ENCODE peak calls at places on chromosomes 5 and 9, in four cellular contexts. V, S, K and I are unnamed samples.

GRCh38 chr9:86500667-86501435 is 146.6 kb upstream of the TUT7 start:
- DNase-seq in V (no peak), K (no peak), S (no peak), I (no peak)

GRCh38 chr5:73274870-73275756 is 102.1 kb downstream of the TMEM174 start:
- DNase-seq in K (no peak), S (no peak), V (no peak), I (no peak)

GRCh38 chr5:9265391-9266287 is 280.2 kb downstream of the SEMA5A start:
- DNase-seq in S (peak; percentile 29), V (no peak), K (no peak), I (no peak)

GRCh38 chr9:137138701-137139467 is at the start of gene GRIN1:
- DNase-seq in S (no peak), K (peak; percentile 84), V (no peak), I (no peak)

GRCh38 chr9:36137392-36138004 is 965 bp downstream of the GLIPR2 start:
- DNase-seq in K (no peak), S (no peak), V (no peak), I (no peak)

GRCh38 chr9:18208166-18209059 is 265.5 kb upstream of the ADAMTSL1 start:
- DNase-seq in K (no peak), S (peak; percentile 46), V (peak; percentile 59), I (no peak)

GRCh38 chr5:4700082-4700481 is 440.0 kb upstream of the ADAMTS16 start:
- DNase-seq in S (peak; percentile 25), V (peak; percentile 4), K (peak; percentile 14), I (no peak)

GRCh38 chr9:113505963-113506624 is 42.6 kb downstream of the RGS3 start:
- DNase-seq in K (no peak), S (no peak), V (no peak), I (no peak)

GRCh38 chr9:34498511-34498910 is 24.3 kb downstream of the ENHO start:
- DNase-seq in K (no peak), V (no peak), S (no peak), I (no peak)

GRCh38 chr5:136374003-136374402 is 8.7 kb upstream of the TRPC7 start:
- DNase-seq in V (peak; percentile 13), S (no peak), K (no peak), I (no peak)

GRCh38 chr5:60993425-60993824 is 48.4 kb downstream of the NDUFAF2 start:
- DNase-seq in K (no peak), S (no peak), V (no peak), I (peak; percentile 6)

GRCh38 chr5:108625654-108626053 is 122.0 kb upstream of the FER start:
- DNase-seq in V (no peak), S (no peak), K (no peak), I (no peak)

GRCh38 chr9:131382850-131383729 is 10.8 kb upstream of the PRRC2B start:
- DNase-seq in K (peak; percentile 7), S (no peak), V (peak; percentile 68), I (no peak)

GRCh38 chr9:16950051-16950450 is 79.6 kb upstream of the BNC2 start:
- DNase-seq in K (no peak), S (no peak), V (no peak), I (no peak)

GRCh38 chr9:6184749-6185645 is 30.6 kb upstream of the IL33 start:
- DNase-seq in S (no peak), V (no peak), K (no peak), I (no peak)

GRCh38 chr5:143889986-143890385 is 78.0 kb downstream of the HMHB1 start:
- DNase-seq in S (no peak), V (no peak), K (no peak), I (no peak)

GRCh38 chr5:72452515-72453259 is 54.5 kb downstream of the ZNF366 start:
- DNase-seq in V (no peak), K (no peak), S (no peak), I (peak; percentile 7)

GRCh38 chr9:113131689-113132151 is 19.1 kb upstream of the SLC31A2 start:
- DNase-seq in S (no peak), K (no peak), V (no peak), I (no peak)

GRCh38 chr5:79030663-79031480 is 38.6 kb downstream of the DMGDH start:
- DNase-seq in V (peak; percentile 92), K (no peak), S (no peak), I (no peak)

GRCh38 chr5:132138260-132138659 is 64.7 kb downstream of the CSF2 start:
- DNase-seq in V (no peak), K (no peak), S (no peak), I (no peak)

GRCh38 chr9:100428871-100429654 is 2.1 kb downstream of the MSANTD3 start:
- DNase-seq in S (no peak), K (no peak), V (peak; percentile 89), I (peak; percentile 83)

GRCh38 chr5:760363-761205 is 23.9 kb downstream of the ZDHHC11B start:
- DNase-seq in K (no peak), V (no peak), S (no peak), I (no peak)

GRCh38 chr5:24363789-24364534 is 280.8 kb downstream of the CDH10 start:
- DNase-seq in S (no peak), V (no peak), K (no peak), I (no peak)

GRCh38 chr5:54942064-54942778 is 43.2 kb downstream of the ESM1 start:
- DNase-seq in V (no peak), S (no peak), K (no peak), I (no peak)
- TF ChIP-seq FOSL1 in V (no peak), S (no peak), K (no peak), I (no peak)

DNA sequence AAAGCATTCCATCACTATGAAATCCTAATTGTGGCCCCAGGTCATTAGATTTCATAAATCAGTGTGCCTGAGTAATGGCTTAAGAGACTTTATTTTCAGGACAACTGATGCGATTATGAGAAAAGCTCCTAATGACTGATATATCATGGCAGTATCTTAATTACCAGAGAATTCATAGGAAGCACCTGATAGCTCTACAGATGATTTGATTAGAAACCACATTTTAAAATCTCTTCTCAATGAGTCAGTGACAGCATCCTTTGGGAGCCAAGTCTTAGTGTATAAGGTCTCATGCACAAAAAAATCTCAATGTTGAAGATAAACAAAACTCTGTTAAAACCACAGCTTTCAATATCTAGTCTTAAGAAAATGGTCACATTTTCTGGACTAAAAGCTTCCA is 613.7 kb upstream of the KLF4 start:
- DNase-seq in V (no peak), K (no peak), S (no peak), I (no peak)
- TF ChIP-seq CEBPB in V (no peak), K (no peak), S (no peak), I (no peak)

GRCh38 chr9:19271081-19271480 is 40.6 kb downstream of the DENND4C start:
- DNase-seq in S (no peak), K (no peak), V (no peak), I (no peak)
- TF ChIP-seq FOSL1 in S (no peak), K (no peak), V (no peak), I (no peak)

GRCh38 chr5:127561254-127561653 is 43.8 kb downstream of the PRRC1 start:
- DNase-seq in K (no peak), V (no peak), S (no peak), I (no peak)
- TF ChIP-seq CEBPB in K (no peak), V (no peak), S (no peak), I (no peak)

DNA sequence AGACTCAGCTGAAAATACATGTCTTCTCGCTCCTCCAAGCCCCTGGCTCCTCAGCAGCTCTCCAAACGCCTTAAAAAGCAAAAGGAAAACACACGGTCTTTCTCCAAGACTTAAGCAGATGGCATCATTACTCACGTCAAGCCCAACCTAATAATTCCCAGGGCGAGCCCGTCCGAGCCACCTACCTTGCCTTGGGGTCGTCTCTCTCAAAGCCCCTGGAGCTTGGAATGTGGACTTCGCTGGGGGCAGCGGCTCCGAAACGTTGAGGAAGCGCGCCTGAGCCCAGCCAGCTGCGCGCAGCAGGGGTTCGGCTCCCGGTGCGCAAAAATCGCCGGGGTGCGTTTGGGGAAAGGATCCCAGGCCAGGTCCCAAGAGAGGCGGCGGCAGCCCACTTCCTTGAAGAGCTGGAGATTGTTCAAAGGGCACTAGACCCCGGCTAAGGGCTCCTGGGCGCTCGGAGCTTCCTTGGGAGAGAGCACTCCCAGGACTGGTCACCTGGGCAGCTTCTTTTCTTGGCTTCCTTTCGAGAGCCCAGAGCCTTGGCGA is 395 bp downstream of the DRD1 start:
- DNase-seq in V (no peak), S (no peak), K (no peak), I (no peak)
- TF ChIP-seq FOSL1 in V (no peak), S (no peak), K (no peak), I (no peak)

DNA sequence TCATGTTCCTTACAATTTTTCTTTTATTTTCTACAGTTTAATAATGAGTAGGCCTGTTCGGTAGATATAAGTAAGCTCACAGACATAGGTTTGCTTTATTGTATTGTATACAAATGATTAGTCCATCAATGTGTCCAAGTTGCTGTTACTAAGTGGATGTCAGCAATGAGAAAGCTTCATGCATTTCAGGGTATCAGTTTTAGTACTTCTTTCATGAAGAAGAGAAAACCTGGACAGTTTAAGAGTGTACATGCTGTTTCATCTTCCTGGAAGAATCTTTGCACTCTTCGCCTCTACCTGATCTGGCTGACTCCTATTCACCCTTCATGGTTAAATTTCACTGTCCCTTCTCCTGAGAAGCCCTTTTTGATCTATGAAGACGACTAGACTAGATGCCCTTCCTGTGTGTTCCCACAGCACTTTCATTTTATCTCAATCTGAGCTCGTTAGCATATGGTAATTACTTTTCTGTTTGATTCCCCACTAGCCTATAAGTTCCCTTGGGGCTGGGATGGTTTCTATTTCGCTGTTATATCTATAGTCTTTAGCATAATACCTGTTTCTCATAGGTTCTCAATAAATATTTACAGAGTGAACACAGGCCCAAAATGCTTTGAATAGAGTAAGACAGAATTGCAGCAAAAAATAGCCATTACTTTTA is 70.7 kb downstream of the CETN3 start:
- DNase-seq in V (no peak), S (no peak), K (no peak), I (no peak)
- TF ChIP-seq CEBPB in V (no peak), S (no peak), K (no peak), I (no peak)

GRCh38 chr5:171433952-171434676 is 14.7 kb downstream of the FGF18 start:
- DNase-seq in S (no peak), K (no peak), V (no peak), I (no peak)

GRCh38 chr5:171433352-171433698 is 13.9 kb downstream of the FGF18 start:
- DNase-seq in S (no peak), V (no peak), K (peak; percentile 26), I (no peak)

GRCh38 chr5:171431251-171431777 is 11.9 kb downstream of the FGF18 start:
- DNase-seq in K (no peak), V (no peak), S (no peak), I (no peak)

GRCh38 chr5:171432076-171432475 is 12.6 kb downstream of the FGF18 start:
- DNase-seq in K (no peak), S (no peak), V (no peak), I (no peak)

DNA sequence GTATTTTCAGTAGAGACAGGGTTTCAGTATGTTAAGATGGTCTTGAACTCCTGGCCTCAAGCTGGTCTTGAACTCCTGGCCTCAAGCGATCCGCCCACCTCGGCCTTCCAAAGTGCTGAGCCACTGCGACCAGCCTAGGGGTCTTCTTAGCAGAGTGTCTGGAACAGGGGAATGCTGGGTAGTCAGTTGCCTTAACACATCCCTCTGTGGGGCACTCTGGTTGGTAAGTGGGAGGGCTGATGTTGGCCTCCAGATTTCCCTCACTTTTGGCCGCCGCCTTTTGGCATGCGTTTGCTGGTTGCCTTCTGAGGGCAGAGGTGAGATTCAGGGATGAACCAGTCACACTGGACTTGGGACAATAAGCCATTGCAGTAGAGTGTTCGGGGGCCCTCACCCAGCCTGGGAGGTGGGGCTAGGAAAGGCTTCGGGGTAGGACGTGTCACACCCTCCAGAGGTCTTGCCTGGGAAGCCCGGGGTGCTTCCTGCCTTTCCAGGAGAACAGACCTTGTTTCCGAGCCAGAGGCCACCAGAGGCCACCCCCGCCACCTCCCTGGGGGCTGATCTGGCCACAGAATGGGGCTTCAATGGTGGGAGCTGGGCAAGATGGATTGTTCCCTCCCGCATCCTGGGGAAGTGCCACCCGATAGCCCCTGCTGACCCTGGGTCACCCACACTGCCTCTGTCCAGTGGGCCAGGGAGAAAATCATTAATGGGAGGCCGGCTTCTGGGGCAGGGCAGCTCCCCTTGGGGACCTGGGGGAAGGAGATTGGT is 13.3 kb downstream of the FGF18 start:
- DNase-seq in K (no peak), S (no peak), V (no peak), I (no peak)
- TF ChIP-seq FOSL1 in K (no peak), S (no peak), V (no peak), I (no peak)